ENCODE peak calls at places on chromosome 19, in eight cellular contexts. M, I, O, A, D, G, T and V are unnamed samples.

GRCh38 chr19:55485439-55486011 is 537 bp downstream of the NAT14 start:
- DNase-seq in M (no peak), I (no peak), O (no peak), A (peak; percentile 70), D (no peak), G (no peak), T (no peak), V (no peak)

GRCh38 chr19:28494466-28494865 is 718.5 kb downstream of the UQCRFS1 start:
- DNase-seq in M (no peak), I (no peak), O (no peak), A (no peak), D (no peak), G (no peak), T (no peak), V (no peak)

GRCh38 chr19:40719414-40719894 is 2.5 kb downstream of the ITPKC start:
- DNase-seq in M (no peak), I (no peak), O (no peak), A (no peak), D (no peak), G (no peak), T (no peak), V (no peak)

GRCh38 chr19:640606-641170 is 1.0 kb downstream of the FGF22 start:
- DNase-seq in M (no peak), I (no peak), O (no peak), A (no peak), D (no peak), G (no peak), T (no peak), V (no peak)

GRCh38 chr19:30667746-30668145 is 295.6 kb downstream of the ZNF536 start:
- DNase-seq in M (no peak), I (no peak), O (no peak), A (no peak), D (no peak), G (no peak), T (no peak), V (no peak)

GRCh38 chr19:46670874-46671273 is 9.9 kb upstream of the DACT3 start:
- DNase-seq in M (no peak), I (no peak), O (no peak), A (no peak), D (no peak), G (no peak), T (no peak), V (no peak)

GRCh38 chr19:6822311-6822670 is 49.8 kb downstream of the VAV1 start:
- DNase-seq in M (no peak), I (no peak), O (no peak), A (no peak), D (no peak), G (no peak), T (no peak), V (no peak)

GRCh38 chr19:10295305-10295846 is 5.6 kb downstream of the ICAM5 start:
- DNase-seq in M (peak; percentile 75), I (no peak), O (peak; percentile 57), A (no peak), D (no peak), G (peak; percentile 69), T (no peak), V (no peak)

GRCh38 chr19:46624958-46625661 is at the start of gene PTGIR:
- DNase-seq in M (peak; percentile 72), I (no peak), O (peak; percentile 38), A (peak; percentile 87), D (peak; percentile 92), G (no peak), T (no peak), V (peak; percentile 81)

GRCh38 chr19:52896431-52897148 is 845 bp downstream of the ZNF320 start:
- DNase-seq in M (peak; percentile 45), I (no peak), O (no peak), A (peak; percentile 64), D (peak; percentile 79), G (peak; percentile 5), T (peak; percentile 14), V (peak; percentile 3)

GRCh38 chr19:33348301-33349010 is 25.1 kb upstream of the CEBPG start:
- DNase-seq in M (no peak), I (peak; percentile 37), O (no peak), A (no peak), D (no peak), G (no peak), T (no peak), V (peak; percentile 23)

GRCh38 chr19:18440421-18440877 is 2.5 kb upstream of the ISYNA1 start:
- DNase-seq in M (no peak), I (no peak), O (no peak), A (no peak), D (no peak), G (peak; percentile 46), T (no peak), V (no peak)

GRCh38 chr19:2625434-2625833 is 77.1 kb downstream of the GNG7 start:
- DNase-seq in M (peak; percentile 87), I (no peak), O (no peak), A (no peak), D (no peak), G (no peak), T (no peak), V (no peak)

GRCh38 chr19:29645911-29646310 is 19.4 kb upstream of the PLEKHF1 start:
- DNase-seq in M (no peak), I (no peak), O (no peak), A (peak; percentile 54), D (no peak), G (no peak), T (no peak), V (no peak)

GRCh38 chr19:45404557-45405434 is at the start of gene PPP1R13L:
- DNase-seq in M (peak; percentile 91), I (no peak), O (peak; percentile 58), A (peak; percentile 94), D (peak; percentile 95), G (peak; percentile 28), T (no peak), V (no peak)

GRCh38 chr19:54138777-54139256 is 1.3 kb downstream of the CNOT3 start:
- DNase-seq in M (no peak), I (no peak), O (peak; percentile 47), A (no peak), D (peak; percentile 78), G (no peak), T (no peak), V (no peak)

GRCh38 chr19:16233081-16233776 is 35.5 kb downstream of the AP1M1 start:
- DNase-seq in M (no peak), I (no peak), O (no peak), A (no peak), D (no peak), G (no peak), T (no peak), V (no peak)

GRCh38 chr19:28393574-28394336 is 819.2 kb downstream of the UQCRFS1 start:
- DNase-seq in M (no peak), I (no peak), O (no peak), A (no peak), D (no peak), G (no peak), T (no peak), V (no peak)

GRCh38 chr19:18465964-18466339 is 28.0 kb upstream of the ISYNA1 start:
- DNase-seq in M (no peak), I (no peak), O (no peak), A (no peak), D (no peak), G (no peak), T (no peak), V (no peak)

GRCh38 chr19:20038358-20039202 is 725 bp downstream of the ZNF682 start:
- DNase-seq in M (no peak), I (no peak), O (no peak), A (no peak), D (no peak), G (peak; percentile 11), T (no peak), V (no peak)

GRCh38 chr19:5558101-5558621 is 9.6 kb downstream of the TINCR start:
- DNase-seq in M (no peak), I (no peak), O (no peak), A (no peak), D (no peak), G (no peak), T (no peak), V (no peak)

GRCh38 chr19:10699650-10700335 is 1.4 kb upstream of the QTRT1 start:
- DNase-seq in M (no peak), I (no peak), O (peak; percentile 79), A (no peak), D (peak; percentile 43), G (peak; percentile 72), T (peak; percentile 10), V (no peak)

GRCh38 chr19:18264428-18264827 is 9.8 kb downstream of the IQCN start:
- DNase-seq in M (no peak), I (no peak), O (no peak), A (no peak), D (no peak), G (no peak), T (no peak), V (no peak)

GRCh38 chr19:16671652-16672274 is 10.8 kb downstream of the TMEM38A start:
- DNase-seq in M (no peak), I (no peak), O (no peak), A (no peak), D (no peak), G (no peak), T (no peak), V (no peak)

GRCh38 chr19:38298841-38299680 is 5.0 kb upstream of the C19orf33 start:
- DNase-seq in M (no peak), I (no peak), O (no peak), A (no peak), D (no peak), G (no peak), T (no peak), V (no peak)

GRCh38 chr19:11381535-11382369 is 2.4 kb downstream of the EPOR start:
- DNase-seq in M (peak; percentile 77), I (no peak), O (peak; percentile 72), A (peak; percentile 87), D (peak; percentile 93), G (peak; percentile 73), T (no peak), V (peak; percentile 58)

GRCh38 chr19:33946535-33947323 is 150.1 kb downstream of the KCTD15 start:
- DNase-seq in M (no peak), I (no peak), O (no peak), A (peak; percentile 1), D (no peak), G (no peak), T (no peak), V (no peak)

GRCh38 chr19:15098505-15098904 is 8.7 kb upstream of the SYDE1 start:
- DNase-seq in M (no peak), I (no peak), O (no peak), A (no peak), D (no peak), G (no peak), T (no peak), V (no peak)

GRCh38 chr19:45972081-45972943 is 1.4 kb downstream of the NOVA2 start:
- DNase-seq in M (no peak), I (no peak), O (peak; percentile 38), A (no peak), D (no peak), G (peak; percentile 22), T (peak; percentile 45), V (no peak)

GRCh38 chr19:4493104-4493928 is 21.2 kb downstream of the HDGFL2 start:
- DNase-seq in M (no peak), I (no peak), O (no peak), A (no peak), D (no peak), G (no peak), T (no peak), V (no peak)

GRCh38 chr19:628168-628567 is 5.2 kb downstream of the POLRMT start:
- DNase-seq in M (no peak), I (no peak), O (no peak), A (no peak), D (no peak), G (no peak), T (no peak), V (no peak)

GRCh38 chr19:56110515-56111448 is 10.3 kb downstream of the ZNF787 start:
- DNase-seq in M (peak; percentile 75), I (no peak), O (no peak), A (peak; percentile 62), D (peak; percentile 88), G (no peak), T (no peak), V (no peak)

GRCh38 chr19:21045028-21045427 is 24.6 kb downstream of the ZNF430 start:
- DNase-seq in M (no peak), I (no peak), O (no peak), A (no peak), D (no peak), G (no peak), T (no peak), V (no peak)

GRCh38 chr19:35789195-35789977 is 14.0 kb downstream of the ARHGAP33 start:
- DNase-seq in M (no peak), I (no peak), O (no peak), A (no peak), D (no peak), G (no peak), T (no peak), V (no peak)